ENCODE peak calls at places on chromosome X, in seven cellular contexts. T is amniotic stem cell; N is activated CD4-positive, alpha-beta T cell treated with anti-CD3 and anti-CD28 coated beads, Interleukin-2, amount 50 U/mL, for 1 hour; R is T-helper 2 cell; Y is ELR; G is stimulated activated CD8-positive, alpha-beta memory T cell treated with anti-CD3 and anti-CD28 coated beads, Interleukin-4, amount 100 ng/mL, for 1 hour; K is AG09309. C is an unnamed sample.

GRCh38 chrX:136953867-136954787 is 73.6 kb upstream of the RBMX start:
- DNase-seq in N (peak), T (peak), K (peak), Y (peak), G (peak), R (peak), C (peak)

GRCh38 chrX:154378059-154378798 is 866 bp upstream of the EMD start:
- DNase-seq in K (no peak), G (no peak), T (no peak), N (peak), Y (peak), R (peak), C (peak)

GRCh38 chrX:13646154-13646549 is 6.8 kb upstream of the TCEANC start:
- DNase-seq in R (no peak), T (peak), K (no peak), G (peak), Y (peak), N (peak), C (peak)

GRCh38 chrX:41236629-41237028 is 97.3 kb upstream of the DDX3X start:
- DNase-seq in T (no peak), R (no peak), N (no peak), G (no peak), Y (no peak), K (no peak), C (no peak)

GRCh38 chrX:33156152-33156726 is 55.1 kb downstream of the DMD start:
- DNase-seq in N (no peak), T (no peak), K (no peak), G (no peak), Y (no peak), R (no peak), C (no peak)

GRCh38 chrX:9997041-9997440 is 29.9 kb downstream of the CLDN34 start:
- DNase-seq in N (no peak), R (no peak), Y (no peak), T (no peak), K (no peak), G (no peak), C (no peak)

GRCh38 chrX:71017396-71017939 is 50.7 kb downstream of the SNX12 start:
- DNase-seq in R (no peak), Y (no peak), K (no peak), N (no peak), T (no peak), G (no peak), C (peak)

GRCh38 chrX:136268051-136269048 is 17.1 kb upstream of the MAP7D3 start:
- DNase-seq in T (peak), K (no peak), G (peak), N (peak), Y (peak), R (peak), C (peak)

GRCh38 chrX:153970398-153971123 is 1.1 kb downstream of the HCFC1 start:
- DNase-seq in Y (peak), K (peak), G (no peak), R (no peak), T (no peak), N (no peak), C (peak)

GRCh38 chrX:103361798-103362197 is 5.5 kb downstream of the TCEAL9 start:
- DNase-seq in K (no peak), Y (no peak), T (no peak), R (no peak), N (no peak), G (no peak), C (no peak)

GRCh38 chrX:38347136-38347535 is 5.3 kb upstream of the OTC start:
- DNase-seq in T (no peak), K (peak), G (no peak), N (no peak), R (no peak), Y (peak), C (no peak)

GRCh38 chrX:39752820-39753219 is 344.9 kb downstream of the BCOR start:
- DNase-seq in N (no peak), K (no peak), G (no peak), Y (peak), R (no peak), T (no peak), C (peak)

C was measured in adrenal gland.